ENCODE peak calls at places on chromosomes 4 and X, in ten cellular contexts. U is neuronal stem cell, K is fibroblast of lung, Z is neural progenitor cell, G is SK-N-SH, S is mammary epithelial cell, M is PC-3, T is K562, Q is keratinocyte, H is mesendoderm. R is an unnamed sample.

GRCh38 chr4:88802138-88802537 is 104.5 kb upstream of the NAP1L5 start:
- DNase-seq in Q (no peak), Z (no peak), M (no peak), U (no peak), H (no peak), S (no peak), K (no peak), G (no peak), T (no peak), R (no peak)

GRCh38 chr4:66899422-66900065 is 645.8 kb downstream of the CENPC start:
- DNase-seq in Z (no peak), T (no peak), S (no peak), K (no peak), M (no peak), U (no peak), G (no peak), Q (no peak), H (no peak), R (no peak)

GRCh38 chr4:10734697-10735096 is 50.1 kb upstream of the CLNK start:
- DNase-seq in K (no peak), Z (no peak), H (no peak), M (no peak), T (no peak), G (no peak), S (no peak), U (no peak), Q (no peak), R (no peak)

GRCh38 chr4:7824218-7824617 is 115.4 kb downstream of the AFAP1 start:
- DNase-seq in S (no peak), Z (no peak), T (no peak), H (no peak), G (no peak), K (peak; percentile 55), M (no peak), U (no peak), Q (no peak), R (peak; percentile 27)

GRCh38 chr4:3302164-3302785 is 9.5 kb downstream of the RGS12 start:
- DNase-seq in K (peak; percentile 64), S (no peak), H (no peak), G (no peak), Z (no peak), M (no peak), U (no peak), T (no peak), Q (no peak), R (no peak)

GRCh38 chr4:132737344-132737743 is 411.8 kb upstream of the PCDH10 start:
- DNase-seq in M (no peak), G (no peak), Q (no peak), U (peak; percentile 4), K (no peak), Z (peak; percentile 62), T (no peak), S (no peak), H (peak; percentile 53), R (no peak)

GRCh38 chr4:116122131-116122530 is 963.2 kb downstream of the TRAM1L1 start:
- DNase-seq in M (peak; percentile 79), G (no peak), Q (no peak), H (no peak), K (peak; percentile 10), Z (no peak), S (peak; percentile 73), U (no peak), T (no peak), R (no peak)

GRCh38 chr4:184417802-184418511 is 56.4 kb downstream of the IRF2 start:
- DNase-seq in H (no peak), Q (peak; percentile 87), S (peak; percentile 99), U (no peak), K (peak; percentile 88), M (peak; percentile 89), G (no peak), T (peak; percentile 49), Z (no peak), R (peak; percentile 44)

GRCh38 chrX:49060914-49061313 is 2.1 kb downstream of the CCDC120 start:
- DNase-seq in S (no peak), Z (no peak), U (no peak), T (no peak), Q (no peak), M (no peak), H (no peak), K (no peak), G (no peak), R (no peak)

GRCh38 chrX:72079607-72080006 is 52.1 kb downstream of the RTL5 start:
- DNase-seq in K (no peak), Z (peak; percentile 13), H (peak; percentile 13), S (no peak), Q (no peak), M (no peak), U (no peak), T (no peak), G (no peak), R (no peak)

GRCh38 chr4:102684605-102685052 is 76.1 kb downstream of the MANBA start:
- DNase-seq in T (peak; percentile 71), K (peak; percentile 38), M (peak; percentile 55), Q (peak; percentile 75), S (peak; percentile 97), Z (no peak), U (no peak), G (no peak), H (no peak), R (no peak)

GRCh38 chr4:76748649-76749048 is 149.3 kb downstream of the SOWAHB start:
- DNase-seq in M (peak; percentile 49), G (peak; percentile 56), H (peak; percentile 67), K (peak; percentile 49), T (peak; percentile 38), S (no peak), Q (no peak), U (no peak), Z (peak; percentile 51), R (peak; percentile 64)

GRCh38 chr4:43837171-43837570 is 611.4 kb downstream of the KCTD8 start:
- DNase-seq in M (peak; percentile 51), S (peak; percentile 1), G (no peak), Q (no peak), U (no peak), T (no peak), H (no peak), K (peak; percentile 73), Z (no peak), R (no peak)

DNA sequence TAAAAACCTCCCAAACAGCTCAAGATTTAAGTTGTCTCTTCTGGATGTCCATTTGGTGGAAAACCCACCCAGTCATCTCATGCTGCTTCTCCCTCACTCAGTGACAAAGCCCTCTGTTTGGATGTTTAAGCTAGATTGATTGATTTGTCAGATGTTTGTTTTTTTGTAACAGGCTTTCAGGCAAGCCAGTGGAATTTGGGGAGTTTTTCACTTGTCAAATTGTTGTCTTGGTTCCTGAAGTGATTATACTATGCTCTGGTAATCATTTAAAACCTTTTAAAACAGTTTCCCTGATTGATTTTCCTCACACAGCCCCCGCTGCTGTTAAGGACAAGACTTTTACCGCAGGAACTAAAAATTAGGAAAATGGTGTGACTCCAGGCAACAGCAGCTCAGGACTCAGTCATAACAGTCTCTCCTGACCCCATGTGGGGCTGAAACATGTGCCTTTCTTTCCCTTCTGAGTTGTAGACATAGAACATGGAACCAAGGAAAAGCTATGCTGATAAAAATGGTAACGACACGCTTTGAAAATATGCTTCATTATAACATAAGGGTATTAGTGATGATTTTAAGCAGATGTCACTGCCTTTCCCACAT is 40.8 kb upstream of the SETD7 start:
- DNase-seq in U (no peak), M (peak; percentile 45), Q (no peak), K (no peak), Z (no peak), S (no peak), T (no peak), H (no peak), G (no peak), R (no peak)
- H3K9ac ChIP-seq in U (no peak overlapping the region), M (peak overlapping the region; percentile 28), Q (no peak overlapping the region), K (no peak overlapping the region), Z (no peak overlapping the region), S (no peak overlapping the region), T (no peak overlapping the region), H (no peak overlapping the region), G (no peak overlapping the region), R (no peak overlapping the region)

GRCh38 chr4:77872723-77873435 is 10.2 kb downstream of the MRPL1 start:
- DNase-seq in U (no peak), S (no peak), Q (no peak), G (no peak), H (no peak), K (no peak), T (no peak), Z (no peak), M (no peak), R (no peak)
- H3K4me2 ChIP-seq in U (no peak overlapping the region), S (no peak overlapping the region), Q (no peak overlapping the region), G (no peak overlapping the region), H (no peak overlapping the region), K (no peak overlapping the region), T (no peak overlapping the region), Z (no peak overlapping the region), M (no peak overlapping the region), R (no peak overlapping the region)

GRCh38 chr4:54542119-54542438 is 115.7 kb upstream of the KIT start:
- DNase-seq in G (no peak), U (no peak), Q (no peak), T (no peak), S (no peak), Z (no peak), K (peak; percentile 47), H (no peak), M (no peak), R (no peak)
- H3K9ac ChIP-seq in G (peak overlapping the region; percentile 42), U (no peak overlapping the region), Q (no peak overlapping the region), T (no peak overlapping the region), S (no peak overlapping the region), Z (no peak overlapping the region), K (no peak overlapping the region), H (no peak overlapping the region), M (no peak overlapping the region), R (no peak overlapping the region)

GRCh38 chrX:70481424-70481823 is 36.8 kb downstream of the DLG3 start:
- DNase-seq in S (no peak), Q (no peak), Z (peak; percentile 66), G (no peak), H (no peak), M (no peak), T (no peak), K (no peak), U (no peak), R (no peak)
- H3K4me2 ChIP-seq in S (no peak overlapping the region), Q (no peak overlapping the region), Z (peak overlapping the region; percentile 68), G (peak overlapping the region; percentile 65), H (no peak overlapping the region), M (no peak overlapping the region), T (no peak overlapping the region), K (no peak overlapping the region), U (no peak overlapping the region), R (no peak overlapping the region)

GRCh38 chr4:2042947-2043395 is 16.2 kb upstream of the NAT8L start:
- DNase-seq in M (no peak), Z (no peak), S (no peak), G (no peak), U (no peak), K (no peak), Q (no peak), T (no peak), H (no peak), R (no peak)
- H3K9ac ChIP-seq in M (no peak overlapping the region), Z (no peak overlapping the region), S (no peak overlapping the region), G (no peak overlapping the region), U (peak overlapping the region; percentile 53), K (no peak overlapping the region), Q (no peak overlapping the region), T (peak overlapping the region; percentile 92), H (no peak overlapping the region), R (peak overlapping the region; percentile 73)

DNA sequence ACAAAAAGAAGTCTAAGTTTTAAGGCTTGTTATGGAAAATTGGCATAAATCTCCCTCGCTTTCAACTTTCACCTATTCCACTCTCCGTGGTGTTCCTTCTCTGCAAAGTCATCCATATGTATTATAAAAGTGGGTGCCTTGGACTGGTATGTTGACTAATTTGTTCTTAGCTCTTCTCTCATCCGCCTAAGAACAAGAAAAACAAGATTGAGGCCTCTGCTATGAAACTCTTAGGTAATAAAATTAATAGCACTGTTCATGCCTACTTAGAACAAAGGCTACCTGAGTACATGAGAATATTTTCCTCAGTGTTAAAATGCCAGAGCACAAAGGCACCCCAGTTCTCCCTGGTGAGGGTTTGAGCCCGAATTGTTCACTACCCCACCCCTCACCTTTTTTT is 1.3 kb downstream of the CNGA1 start:
- DNase-seq in S (peak; percentile 36), Z (no peak), H (no peak), U (no peak), Q (no peak), K (no peak), T (no peak), M (peak; percentile 64), G (no peak), R (no peak)
- H3K4me2 ChIP-seq in S (no peak overlapping the region), Z (no peak overlapping the region), H (no peak overlapping the region), U (no peak overlapping the region), Q (peak overlapping the region; percentile 94), K (no peak overlapping the region), T (no peak overlapping the region), M (peak overlapping the region; percentile 91), G (no peak overlapping the region), R (no peak overlapping the region)